ENCODE peak calls at places on chromosomes 11 and 22, in four cellular contexts. H is GM10248, E is transverse colon, V is fibroblast of lung. S is an unnamed sample.
A peak's percentile ranks its signal among the peaks of the same experiment; 100 is the strongest.

GRCh38 chr11:66848671-66849500 is 5.6 kb downstream of the RCE1 start:
- DNase-seq in H (no peak), V (no peak), E (no peak), S (no peak)

GRCh38 chr22:19535001-19535400 is 10.8 kb upstream of the CLDN5 start:
- DNase-seq in H (no peak), V (no peak), E (no peak), S (no peak)

GRCh38 chr22:19201858-19202798 is 23.6 kb upstream of the SLC25A1 start:
- DNase-seq in H (no peak), E (no peak), V (no peak), S (no peak)

GRCh38 chr11:95715777-95716241 is 73.8 kb downstream of the FAM76B start:
- DNase-seq in V (no peak), H (peak; percentile 27), E (no peak), S (no peak)

GRCh38 chr11:19762266-19762665 is 49.6 kb downstream of the NAV2 start:
- DNase-seq in E (no peak), V (no peak), H (no peak), S (no peak)

GRCh38 chr22:50218996-50219727 is 18.4 kb downstream of the SELENOO start:
- DNase-seq in V (peak; percentile 89), H (no peak), E (peak; percentile 89), S (no peak)

GRCh38 chr11:131095501-131096185 is 179.4 kb upstream of the SNX19 start:
- DNase-seq in E (no peak), H (no peak), V (no peak), S (no peak)

GRCh38 chr11:17979770-17980371 is 33.0 kb downstream of the SERGEF start:
- DNase-seq in H (peak; percentile 66), V (peak; percentile 19), E (no peak), S (peak; percentile 48)

GRCh38 chr11:132943325-132943736 is 589.0 kb downstream of the OPCML start:
- DNase-seq in V (peak; percentile 17), E (no peak), H (no peak), S (no peak)

DNA sequence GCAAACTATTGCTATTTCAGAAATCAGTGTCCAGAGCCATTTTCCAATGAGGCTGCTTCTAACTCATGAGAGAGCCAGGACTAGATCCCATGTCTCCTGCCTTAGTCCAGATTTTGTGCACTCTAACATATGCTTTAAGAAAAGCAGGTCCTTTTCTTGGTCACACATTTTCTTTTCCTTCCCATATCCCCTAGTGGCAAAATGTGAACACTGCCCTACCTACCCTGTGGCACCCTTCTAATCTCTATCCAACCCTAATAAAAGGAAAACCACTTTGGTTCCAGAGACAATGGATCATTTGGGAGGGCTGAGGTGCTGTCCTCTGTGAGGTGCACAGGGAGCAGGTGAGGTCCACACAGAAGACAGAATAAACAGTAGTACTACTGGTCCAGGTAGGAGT is 72.0 kb upstream of the DDI1 start:
- DNase-seq in E (no peak), V (no peak), H (no peak), S (no peak)
- TF ChIP-seq CTCF in E (no peak), V (no peak), H (no peak), S (no peak)

DNA sequence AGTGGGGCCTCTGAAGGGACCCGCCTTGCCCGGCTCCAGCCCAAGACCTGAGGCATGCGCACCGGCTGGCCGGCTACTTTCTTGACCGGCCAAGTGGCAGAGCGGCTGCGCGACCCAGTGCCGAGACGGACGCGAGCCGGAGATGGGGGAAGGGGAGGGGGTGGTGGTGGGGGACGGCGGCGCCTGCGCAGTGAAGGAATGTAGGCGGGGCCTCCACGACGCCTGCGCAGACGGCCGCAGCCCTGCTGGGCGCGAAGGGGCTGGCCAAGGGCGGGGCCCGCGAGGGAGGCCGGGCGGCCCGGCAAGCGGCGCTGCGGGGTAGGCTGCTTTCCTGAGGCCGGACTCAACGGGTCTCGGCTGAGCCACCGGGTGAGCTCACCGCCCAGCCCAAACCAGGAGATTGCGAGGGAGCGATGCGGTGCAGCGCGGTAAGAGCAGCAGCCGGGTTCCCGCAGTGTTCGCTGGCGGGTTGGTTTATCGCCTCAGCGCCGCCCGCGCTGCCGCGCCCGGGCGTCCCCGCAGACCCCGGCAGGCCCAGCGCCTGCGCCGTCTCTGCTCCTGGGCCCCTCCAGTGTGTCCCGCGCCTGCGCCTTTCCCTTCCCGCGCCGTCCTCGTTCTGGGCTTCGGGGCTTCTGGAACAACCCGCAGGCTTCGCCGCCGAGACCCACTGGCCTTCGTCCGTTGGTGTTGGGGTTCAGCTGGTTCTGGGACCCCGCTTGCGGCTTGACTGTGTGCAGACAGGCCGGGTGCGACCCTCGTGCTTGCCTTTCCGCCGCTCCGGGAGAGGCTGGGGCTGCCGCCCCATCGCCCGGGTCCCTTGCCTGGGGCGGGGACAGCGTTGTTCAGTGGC is at the start of gene SPECC1L:
- DNase-seq in H (peak; percentile 94), E (peak; percentile 94), V (peak; percentile 93), S (peak; percentile 95)
- TF ChIP-seq CTCF in H (no peak), E (no peak), V (no peak), S (no peak)

GRCh38 chr22:24426436-24426835 is 963 bp upstream of the ADORA2A start:
- DNase-seq in E (no peak), V (no peak), H (no peak), S (no peak)

GRCh38 chr22:24423519-24424000 is 3.8 kb upstream of the ADORA2A start:
- DNase-seq in V (no peak), E (peak; percentile 56), H (peak; percentile 90), S (peak; percentile 82)

GRCh38 chr22:24422078-24422665 is 5.2 kb upstream of the ADORA2A start:
- DNase-seq in E (no peak), V (no peak), H (no peak), S (no peak)

GRCh38 chr22:24424901-24425775 is 2.3 kb upstream of the ADORA2A start:
- DNase-seq in H (no peak), E (no peak), V (no peak), S (no peak)

DNA sequence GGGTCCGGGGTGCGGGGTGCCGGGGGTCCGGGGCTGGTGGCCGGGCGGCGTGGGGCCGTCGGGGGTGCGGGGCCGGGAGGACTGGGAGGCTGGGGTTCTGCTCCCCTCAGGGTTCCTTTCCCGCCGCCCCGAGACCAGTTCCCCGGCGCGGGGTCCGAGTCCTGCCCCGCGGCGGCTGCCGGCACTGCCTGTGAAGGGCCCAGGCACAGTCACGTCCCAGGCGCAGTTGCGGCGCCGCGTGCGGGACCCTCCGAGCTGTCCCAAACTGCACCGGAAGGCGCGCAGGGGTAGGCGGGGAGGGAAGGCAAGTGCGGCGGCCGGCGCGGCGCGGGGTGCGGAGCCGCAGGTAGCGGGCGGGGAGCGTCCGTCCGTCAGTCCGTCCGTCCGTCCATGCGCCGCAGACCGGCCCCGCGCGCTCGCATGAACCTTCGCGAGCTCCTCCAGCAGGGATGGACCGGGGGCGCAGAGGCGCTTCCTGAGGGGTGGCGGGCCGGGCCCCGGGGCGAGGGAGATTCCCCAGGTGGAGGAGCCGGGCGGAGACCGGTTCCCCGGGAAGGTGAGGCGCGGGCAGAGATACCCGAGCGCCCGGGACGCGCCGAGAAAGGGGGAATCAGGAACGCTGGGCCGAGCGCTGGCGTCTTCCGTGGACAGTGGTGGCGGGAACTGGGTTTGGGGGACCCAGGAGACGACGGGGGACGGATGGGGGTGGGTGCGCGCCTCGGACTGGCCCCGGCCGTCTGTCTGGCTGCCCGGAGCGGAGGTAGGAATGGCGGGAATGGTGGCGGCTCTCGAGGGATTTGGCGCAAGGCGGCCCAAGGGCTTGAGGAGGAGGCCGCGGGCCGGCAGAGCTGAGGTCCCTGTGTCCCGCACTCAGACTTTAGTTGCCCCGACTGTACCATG is 3.1 kb upstream of the ADORA2A start:
- DNase-seq in E (no peak), H (peak; percentile 48), V (no peak), S (peak; percentile 50)
- TF ChIP-seq CTCF in E (no peak), H (no peak), V (no peak), S (no peak)

GRCh38 chr11:75644370-75644769 is 24.5 kb downstream of the MAP6 start:
- DNase-seq in V (no peak), E (no peak), H (no peak), S (no peak)
- TF ChIP-seq CTCF in V (no peak), E (no peak), H (no peak), S (no peak)

GRCh38 chr11:13668102-13668956 is at the start of gene FAR1:
- DNase-seq in H (peak; percentile 97), E (peak; percentile 98), V (peak; percentile 99), S (peak; percentile 97)
- TF ChIP-seq CTCF in H (peak; percentile 74), E (peak; percentile 43), V (peak; percentile 38), S (peak; percentile 50)